ENCODE peak calls at places on chromosomes 5 and 9, in five cellular contexts. Z is Peyer's patch, S is fibroblast of lung, X is tibial artery, F is HFF-Myc. C is an unnamed sample.

GRCh38 chr9:129441852-129442251 is 179.0 kb downstream of the C9orf50 start:
- DNase-seq in Z (no peak), S (no peak), X (no peak), F (no peak), C (no peak)

GRCh38 chr5:43711496-43711895 is 108.5 kb downstream of the NNT start:
- DNase-seq in F (no peak), S (peak), X (no peak), Z (no peak), C (no peak)

GRCh38 chr9:95627802-95628201 is 111.0 kb upstream of the PTCH1 start:
- DNase-seq in S (no peak), Z (no peak), X (no peak), F (no peak), C (no peak)

GRCh38 chr9:33924978-33925797 is 108.2 kb downstream of the UBE2R2 start:
- DNase-seq in X (no peak), Z (no peak), S (peak), F (no peak), C (no peak)

GRCh38 chr5:73307645-73308346 is 134.8 kb downstream of the TMEM174 start:
- DNase-seq in F (no peak), S (no peak), Z (no peak), X (no peak), C (no peak)

GRCh38 chr9:91117959-91118651 is 243.6 kb downstream of the AUH start:
- DNase-seq in Z (peak), X (peak), F (peak), S (peak), C (peak)

GRCh38 chr5:1419476-1420210 is 25.6 kb downstream of the SLC6A3 start:
- DNase-seq in F (no peak), S (no peak), X (peak), Z (peak), C (no peak)

GRCh38 chr5:23419115-23419514 is 88.3 kb upstream of the PRDM9 start:
- DNase-seq in Z (no peak), F (no peak), S (no peak), X (no peak), C (no peak)

GRCh38 chr9:90019596-90019995 is 414.8 kb downstream of the GADD45G start:
- DNase-seq in Z (no peak), S (no peak), F (no peak), X (no peak), C (no peak)

GRCh38 chr9:130835441-130836298 is 616 bp downstream of the ABL1 start:
- DNase-seq in Z (peak), F (no peak), S (peak), X (no peak), C (no peak)

GRCh38 chr5:73774924-73775323 is 148.9 kb downstream of the ARHGEF28 start:
- DNase-seq in Z (no peak), X (no peak), F (no peak), S (no peak), C (no peak)

GRCh38 chr5:34813473-34813872 is 25.5 kb upstream of the TTC23L start:
- DNase-seq in X (no peak), S (no peak), F (no peak), Z (no peak), C (no peak)

GRCh38 chr5:112195924-112196323 is 223.2 kb downstream of the EPB41L4A start:
- DNase-seq in F (no peak), S (no peak), Z (no peak), X (no peak), C (no peak)

GRCh38 chr5:155299342-155300006 is 285.9 kb downstream of the KIF4B start:
- DNase-seq in Z (no peak), S (no peak), X (no peak), F (no peak), C (no peak)

GRCh38 chr5:33480876-33481275 is 40.1 kb downstream of the TARS1 start:
- DNase-seq in S (no peak), F (no peak), X (no peak), Z (no peak), C (no peak)

GRCh38 chr5:127958421-127959011 is 125.0 kb upstream of the SLC12A2 start:
- DNase-seq in Z (no peak), X (no peak), S (no peak), F (no peak), C (no peak)

GRCh38 chr9:131722260-131722659 is 17.6 kb downstream of the RAPGEF1 start:
- DNase-seq in F (no peak), X (no peak), Z (no peak), S (peak), C (no peak)

GRCh38 chr5:178431063-178431776 is 159.0 kb downstream of the COL23A1 start:
- DNase-seq in S (no peak), X (no peak), F (no peak), Z (no peak), C (no peak)

GRCh38 chr5:8013951-8014844 is 145.2 kb downstream of the MTRR start:
- DNase-seq in X (no peak), Z (no peak), S (peak), F (no peak), C (no peak)

GRCh38 chr9:21936161-21936560 is 58.0 kb downstream of the CDKN2A start:
- DNase-seq in Z (no peak), F (no peak), S (no peak), X (no peak), C (no peak)

GRCh38 chr9:135214706-135215105 is 127.2 kb downstream of the OLFM1 start:
- DNase-seq in Z (no peak), S (no peak), F (no peak), X (no peak), C (no peak)

GRCh38 chr5:135569755-135570452 is 8.9 kb downstream of the CXCL14 start:
- DNase-seq in X (no peak), F (no peak), Z (no peak), S (peak), C (no peak)

GRCh38 chr9:89676281-89676680 is 71.5 kb downstream of the GADD45G start:
- DNase-seq in S (no peak), Z (peak), X (no peak), F (no peak), C (no peak)

GRCh38 chr9:111599092-111599947 is at the start of gene PTGR1:
- DNase-seq in F (peak), S (peak), X (peak), Z (peak), C (peak)

GRCh38 chr9:12424243-12424642 is 268.9 kb upstream of the TYRP1 start:
- DNase-seq in Z (no peak), F (no peak), S (no peak), X (no peak), C (no peak)

DNA sequence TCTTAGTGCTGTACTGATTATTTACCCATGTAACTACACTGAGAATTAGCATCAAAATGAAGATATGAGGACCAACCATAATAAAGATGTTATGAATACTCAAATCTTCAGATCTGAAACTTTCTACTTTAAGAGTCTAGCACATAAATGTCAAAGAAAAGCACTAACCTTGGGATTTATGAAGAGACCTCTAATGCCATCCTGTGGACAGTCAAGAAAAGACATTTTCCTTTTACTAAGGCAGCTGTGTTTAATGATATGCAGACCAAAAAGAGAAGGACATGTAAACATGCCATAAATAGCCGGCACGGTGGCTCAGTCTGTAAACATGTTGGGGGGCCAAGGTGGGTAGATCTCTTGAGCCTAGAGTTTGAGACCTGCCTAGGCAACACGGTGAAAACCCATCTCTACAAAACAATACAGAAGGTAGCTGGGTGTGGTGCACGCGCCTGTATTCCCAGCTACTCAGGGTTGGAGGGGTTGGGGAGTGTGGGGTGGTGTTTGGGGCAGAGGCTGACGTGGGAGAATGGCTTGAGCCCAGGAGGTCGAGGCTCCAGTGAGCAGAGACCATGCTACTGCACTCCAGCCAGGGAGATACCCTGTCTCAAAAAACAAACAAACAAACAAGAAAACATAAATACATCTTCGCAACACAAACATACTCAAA is 266.9 kb upstream of the TYRP1 start:
- DNase-seq in X (no peak), F (no peak), S (peak), Z (no peak), C (no peak)
- TF ChIP-seq CTCF in X (no peak), F (no peak), S (no peak), Z (no peak), C (no peak)

GRCh38 chr9:72362680-72363139 is 2.3 kb downstream of the ZFAND5 start:
- DNase-seq in Z (no peak), X (peak), F (no peak), S (peak), C (no peak)

GRCh38 chr9:72363226-72363625 is 1.8 kb downstream of the ZFAND5 start:
- DNase-seq in X (no peak), Z (no peak), S (no peak), F (no peak), C (no peak)

GRCh38 chr9:72365525-72366256 is 683 bp upstream of the ZFAND5 start:
- DNase-seq in X (peak), Z (peak), F (no peak), S (peak), C (peak)

GRCh38 chr9:72363908-72364678 is 915 bp downstream of the ZFAND5 start:
- DNase-seq in Z (peak), S (peak), F (no peak), X (peak), C (no peak)

DNA sequence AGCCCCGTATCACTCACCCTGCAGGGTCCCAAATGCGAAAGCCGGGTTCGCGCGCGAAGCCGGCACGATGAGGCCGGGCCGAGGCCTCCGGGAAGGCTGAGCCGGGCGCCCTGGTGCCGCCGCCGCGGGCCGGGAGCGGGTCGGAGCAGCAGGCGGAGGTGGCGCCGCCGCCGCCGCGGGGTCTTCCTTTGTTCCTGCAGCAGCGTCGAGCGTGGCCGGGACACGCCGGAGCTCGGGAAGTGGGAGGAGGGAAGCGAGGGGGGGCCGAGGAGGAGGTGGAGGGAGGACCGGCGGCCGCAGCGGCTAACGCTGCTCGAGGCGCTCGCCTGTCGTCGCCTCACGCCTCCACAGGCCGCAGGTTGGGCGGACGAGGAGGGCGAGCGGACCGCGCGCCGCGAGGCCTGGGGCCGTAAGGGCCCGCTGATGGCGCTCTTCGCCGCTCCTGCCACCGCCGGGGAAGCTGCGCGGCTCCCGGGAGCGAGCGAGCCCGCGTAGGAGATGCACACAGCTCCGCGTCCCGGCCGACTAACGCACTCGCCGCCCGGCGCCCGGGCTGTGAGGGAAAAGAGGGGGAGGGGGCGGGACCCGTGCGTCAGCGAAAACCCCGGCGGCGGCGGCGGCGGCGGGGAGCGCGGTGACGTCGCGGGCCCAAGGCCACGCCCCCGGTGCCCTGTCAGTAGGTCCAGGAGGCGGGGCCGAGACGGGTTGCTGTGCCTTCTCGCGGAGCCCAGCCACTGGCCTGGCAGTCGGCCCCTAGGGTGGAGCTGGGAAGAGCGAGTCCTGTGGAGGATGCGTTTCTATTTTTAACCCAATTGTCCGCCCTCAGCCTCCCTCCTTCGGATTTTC is at the start of gene ZFAND5:
- DNase-seq in S (peak), Z (peak), F (peak), X (peak), C (peak)
- TF ChIP-seq CTCF in S (no peak), Z (no peak), F (no peak), X (no peak), C (no peak)

GRCh38 chr5:146052780-146053179 is 52.6 kb downstream of the PLAC8L1 start:
- DNase-seq in S (no peak), Z (no peak), F (no peak), X (no peak), C (no peak)
- TF ChIP-seq CTCF in S (peak), Z (no peak), F (peak), X (no peak), C (peak)

GRCh38 chr5:143016777-143017374 is 246.7 kb downstream of the ARHGAP26 start:
- DNase-seq in S (peak), Z (no peak), X (no peak), F (no peak), C (no peak)
- TF ChIP-seq CTCF in S (peak), Z (no peak), X (peak), F (peak), C (peak)

GRCh38 chr5:150485770-150486401 is 22.0 kb upstream of the NDST1 start:
- DNase-seq in F (no peak), Z (peak), X (peak), S (peak), C (no peak)

GRCh38 chr5:150484964-150485769 is 22.8 kb upstream of the NDST1 start:
- DNase-seq in Z (no peak), X (no peak), F (no peak), S (no peak), C (no peak)

GRCh38 chr5:150488519-150489357 is 19.2 kb upstream of the NDST1 start:
- DNase-seq in X (peak), S (peak), F (no peak), Z (no peak), C (no peak)

GRCh38 chr5:150487199-150488061 is 20.5 kb upstream of the NDST1 start:
- DNase-seq in X (no peak), S (peak), F (no peak), Z (no peak), C (no peak)

DNA sequence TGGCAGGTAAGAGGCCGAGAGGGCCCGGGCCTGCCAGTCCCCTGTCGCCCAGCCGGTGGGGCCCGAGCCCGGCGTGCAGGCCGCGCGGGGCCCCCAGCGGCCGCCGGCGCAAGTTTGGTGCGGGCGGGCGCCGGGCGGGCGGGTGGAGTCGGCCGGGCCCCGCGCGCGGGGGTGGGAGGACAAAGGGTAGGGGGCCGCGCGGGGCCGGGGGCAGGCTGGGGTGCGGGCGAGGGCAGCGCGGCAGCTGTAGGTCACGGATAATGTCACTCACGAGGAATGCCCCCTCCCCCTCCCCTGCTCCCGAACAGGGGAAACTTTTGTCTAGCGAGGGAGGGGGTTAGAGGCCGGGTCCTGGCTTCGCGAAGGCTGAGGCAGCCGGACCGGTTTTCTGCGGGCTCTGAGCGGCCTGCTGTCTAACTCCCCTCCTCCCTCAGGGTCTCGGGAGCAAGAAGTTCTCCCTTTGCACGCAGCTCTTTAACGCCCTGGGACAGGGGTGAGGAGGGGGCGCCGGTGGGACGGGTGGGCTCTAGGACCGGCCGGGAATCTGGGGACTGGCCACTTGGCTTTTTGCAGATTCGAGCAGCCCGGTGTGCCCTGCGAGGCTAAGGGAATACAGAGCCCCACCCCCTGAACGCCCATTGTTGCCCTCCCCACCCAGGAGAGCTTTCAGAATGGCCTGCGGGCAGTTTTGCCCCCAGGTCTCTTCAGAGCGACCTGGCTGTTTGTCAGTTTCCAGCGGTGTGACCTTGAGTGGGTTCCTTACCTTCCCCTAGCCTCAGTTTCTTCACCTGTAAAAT is 21.3 kb upstream of the NDST1 start:
- DNase-seq in F (no peak), X (peak), S (peak), Z (peak), C (no peak)
- TF ChIP-seq CTCF in F (no peak), X (no peak), S (no peak), Z (no peak), C (no peak)

GRCh38 chr9:136726118-136726517 is 13.7 kb downstream of the DIPK1B start:
- DNase-seq in S (no peak), Z (no peak), F (no peak), X (no peak), C (no peak)

GRCh38 chr9:136725612-136726011 is 13.2 kb downstream of the DIPK1B start:
- DNase-seq in X (no peak), Z (peak), F (no peak), S (no peak), C (no peak)

GRCh38 chr9:136728080-136728547 is 14.6 kb downstream of the LCN10 start:
- DNase-seq in S (peak), Z (peak), F (no peak), X (peak), C (peak)

GRCh38 chr9:136728548-136729123 is 14.1 kb downstream of the LCN10 start:
- DNase-seq in F (no peak), S (peak), X (peak), Z (no peak), C (no peak)

DNA sequence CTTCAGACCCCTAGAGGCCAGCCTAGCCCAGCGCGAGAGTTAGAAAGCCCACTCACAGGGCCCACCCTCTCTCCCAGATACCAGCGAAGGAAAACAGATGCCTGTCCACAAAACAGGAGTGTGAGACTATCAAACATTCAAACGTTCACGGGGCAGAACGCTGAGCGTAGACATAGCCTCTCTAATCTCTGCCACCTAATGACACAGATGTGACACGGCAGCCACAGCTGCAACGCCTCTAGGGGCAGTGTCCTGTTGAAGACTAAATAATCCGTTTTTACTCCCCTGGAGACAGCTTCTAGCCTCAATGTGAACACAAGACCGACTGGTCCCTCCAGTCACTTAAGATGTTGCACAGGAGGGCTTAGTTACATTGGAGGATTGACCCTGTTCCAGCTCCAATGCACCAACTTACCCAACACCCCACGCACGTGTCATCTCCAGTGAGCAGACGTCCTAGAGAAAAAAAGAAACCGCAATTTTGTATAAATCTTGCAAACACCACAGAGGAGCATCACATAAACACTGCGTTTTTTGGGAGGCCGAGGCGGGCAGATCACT is 14.3 kb downstream of the DIPK1B start:
- DNase-seq in F (no peak), X (no peak), S (peak), Z (peak), C (no peak)
- TF ChIP-seq CTCF in F (peak), X (no peak), S (peak), Z (peak), C (no peak)

GRCh38 chr5:119578937-119579336 is 50.4 kb upstream of the FAM170A start:
- DNase-seq in F (peak), X (no peak), S (peak), Z (no peak), C (no peak)
- TF ChIP-seq CTCF in F (peak), X (no peak), S (peak), Z (no peak), C (no peak)

C was measured in AG09319.